ENCODE peak calls at places on chromosome 3, in nine cellular contexts. N, F, U, P, V, K, Y, E and Z are unnamed samples.

GRCh38 chr3:78878011-78878410 is 889.8 kb downstream of the ROBO1 start:
- DNase-seq in N (no peak), Y (peak), E (no peak), K (no peak), P (peak), V (no peak), F (no peak), U (no peak), Z (no peak)

GRCh38 chr3:149343951-149344350 is 10.5 kb upstream of the TM4SF18 start:
- DNase-seq in K (peak), E (peak), U (peak), P (no peak), Y (no peak), F (no peak), N (no peak), V (no peak), Z (no peak)

GRCh38 chr3:43169987-43170386 is 64.1 kb upstream of the POMGNT2 start:
- DNase-seq in N (no peak), F (no peak), Y (no peak), K (no peak), V (no peak), P (no peak), U (no peak), E (no peak), Z (no peak)

GRCh38 chr3:132554437-132554836 is 42.6 kb upstream of the ACKR4 start:
- DNase-seq in U (no peak), F (no peak), N (peak), Y (peak), P (no peak), E (no peak), K (no peak), V (no peak), Z (no peak)

GRCh38 chr3:72489916-72490315 is 358.3 kb downstream of the SHQ1 start:
- DNase-seq in P (no peak), Y (no peak), N (no peak), K (no peak), E (no peak), U (no peak), F (no peak), V (no peak), Z (no peak)

GRCh38 chr3:158352551-158352950 is 218.4 kb upstream of the MLF1 start:
- DNase-seq in V (peak), K (no peak), F (no peak), Y (peak), U (no peak), E (no peak), N (peak), P (no peak), Z (no peak)

GRCh38 chr3:148158210-148158609 is 539.5 kb upstream of the AGTR1 start:
- DNase-seq in F (peak), K (no peak), E (no peak), N (peak), V (peak), P (peak), Y (peak), U (no peak), Z (no peak)

GRCh38 chr3:162170581-162170980 is 674.0 kb downstream of the OTOL1 start:
- DNase-seq in Y (no peak), N (no peak), V (no peak), U (no peak), E (no peak), F (no peak), P (no peak), K (no peak), Z (no peak)

GRCh38 chr3:30738605-30739004 is 132.2 kb downstream of the TGFBR2 start:
- DNase-seq in K (no peak), N (no peak), V (no peak), E (no peak), P (no peak), Y (no peak), F (no peak), U (no peak), Z (no peak)

GRCh38 chr3:10693457-10693856 is 122.6 kb upstream of the SLC6A11 start:
- DNase-seq in K (no peak), N (peak), E (peak), F (no peak), P (no peak), Y (peak), V (no peak), U (no peak), Z (no peak)

GRCh38 chr3:10697918-10698317 is 118.1 kb upstream of the SLC6A11 start:
- DNase-seq in F (no peak), Y (peak), E (peak), P (no peak), U (peak), N (peak), V (no peak), K (no peak), Z (no peak)

GRCh38 chr3:10692039-10692438 is 124.0 kb upstream of the SLC6A11 start:
- DNase-seq in E (no peak), K (no peak), Y (no peak), P (no peak), F (no peak), N (no peak), U (no peak), V (no peak), Z (no peak)

GRCh38 chr3:10694194-10694593 is 121.8 kb upstream of the SLC6A11 start:
- DNase-seq in U (no peak), F (no peak), K (no peak), Y (no peak), V (no peak), N (no peak), P (no peak), E (no peak), Z (no peak)

GRCh38 chr3:10695595-10696285 is 120.3 kb upstream of the SLC6A11 start:
- DNase-seq in E (no peak), Y (no peak), F (no peak), P (no peak), U (no peak), V (no peak), N (no peak), K (no peak), Z (no peak)
- H3K4me3 ChIP-seq in E (no peak), Y (no peak), F (no peak), P (no peak), U (no peak), V (no peak), N (no peak), K (no peak), Z (no peak)

GRCh38 chr3:125186800-125187598 is 25.5 kb downstream of the SLC12A8 start:
- DNase-seq in N (no peak), V (no peak), F (no peak), Y (no peak), K (peak), P (no peak), E (no peak), U (peak), Z (peak)
- H3K4me3 ChIP-seq in N (no peak), V (no peak), F (no peak), Y (no peak), K (no peak), P (no peak), E (no peak), U (no peak), Z (no peak)

DNA sequence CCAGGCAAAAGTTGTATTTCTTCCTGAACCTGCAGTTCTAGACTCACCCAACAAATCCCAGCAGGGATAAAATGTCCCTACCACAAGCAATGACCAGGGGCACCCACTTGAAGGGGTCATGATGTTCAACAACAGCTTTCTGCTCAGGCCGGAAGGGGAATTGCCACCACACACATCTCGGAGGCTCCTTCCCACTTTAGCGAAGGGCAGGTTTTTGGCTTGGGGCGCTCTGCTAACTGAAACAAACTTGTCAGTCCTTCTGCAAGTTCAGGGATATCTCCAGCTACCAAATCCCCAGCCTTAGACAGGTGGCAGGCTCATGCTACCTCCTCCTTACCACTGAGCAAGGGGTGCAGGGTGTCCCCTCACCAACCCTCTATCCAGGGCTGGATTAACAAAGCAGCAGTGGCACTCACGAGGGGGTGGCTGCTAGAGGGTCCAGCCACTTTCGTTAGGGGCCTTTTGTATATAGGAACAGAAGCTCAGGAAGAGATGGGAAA is 2.2 kb downstream of the ADCY5 start:
- DNase-seq in U (no peak), Y (no peak), F (no peak), E (no peak), P (no peak), N (no peak), V (no peak), K (no peak), Z (no peak)
- H3K4me3 ChIP-seq in U (no peak), Y (no peak), F (no peak), E (no peak), P (no peak), N (peak), V (no peak), K (no peak), Z (no peak)

DNA sequence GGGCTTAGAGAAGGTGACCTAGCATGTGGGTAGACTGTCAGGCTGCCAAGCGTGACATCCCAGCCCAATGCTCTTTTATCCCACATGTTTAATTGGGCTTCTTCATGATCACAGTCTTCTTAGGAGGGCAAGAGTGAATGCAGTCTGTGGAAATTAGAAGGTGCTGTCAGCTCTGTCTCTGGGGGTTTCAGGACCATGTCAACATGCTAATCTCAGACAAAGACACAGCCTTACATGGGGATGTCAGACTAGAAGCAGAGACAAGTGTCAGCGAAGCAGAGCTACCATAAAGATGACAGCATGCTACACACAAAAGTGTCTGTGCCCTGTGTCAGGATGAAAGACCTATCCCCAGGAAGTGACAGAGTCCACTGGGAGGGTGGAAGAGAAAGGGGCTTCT is 120.1 kb upstream of the SLC25A36 start:
- DNase-seq in E (no peak), V (no peak), Y (no peak), P (no peak), N (no peak), F (no peak), K (no peak), U (no peak), Z (no peak)
- H3K4me3 ChIP-seq in E (no peak), V (no peak), Y (no peak), P (no peak), N (no peak), F (no peak), K (no peak), U (no peak), Z (no peak)

DNA sequence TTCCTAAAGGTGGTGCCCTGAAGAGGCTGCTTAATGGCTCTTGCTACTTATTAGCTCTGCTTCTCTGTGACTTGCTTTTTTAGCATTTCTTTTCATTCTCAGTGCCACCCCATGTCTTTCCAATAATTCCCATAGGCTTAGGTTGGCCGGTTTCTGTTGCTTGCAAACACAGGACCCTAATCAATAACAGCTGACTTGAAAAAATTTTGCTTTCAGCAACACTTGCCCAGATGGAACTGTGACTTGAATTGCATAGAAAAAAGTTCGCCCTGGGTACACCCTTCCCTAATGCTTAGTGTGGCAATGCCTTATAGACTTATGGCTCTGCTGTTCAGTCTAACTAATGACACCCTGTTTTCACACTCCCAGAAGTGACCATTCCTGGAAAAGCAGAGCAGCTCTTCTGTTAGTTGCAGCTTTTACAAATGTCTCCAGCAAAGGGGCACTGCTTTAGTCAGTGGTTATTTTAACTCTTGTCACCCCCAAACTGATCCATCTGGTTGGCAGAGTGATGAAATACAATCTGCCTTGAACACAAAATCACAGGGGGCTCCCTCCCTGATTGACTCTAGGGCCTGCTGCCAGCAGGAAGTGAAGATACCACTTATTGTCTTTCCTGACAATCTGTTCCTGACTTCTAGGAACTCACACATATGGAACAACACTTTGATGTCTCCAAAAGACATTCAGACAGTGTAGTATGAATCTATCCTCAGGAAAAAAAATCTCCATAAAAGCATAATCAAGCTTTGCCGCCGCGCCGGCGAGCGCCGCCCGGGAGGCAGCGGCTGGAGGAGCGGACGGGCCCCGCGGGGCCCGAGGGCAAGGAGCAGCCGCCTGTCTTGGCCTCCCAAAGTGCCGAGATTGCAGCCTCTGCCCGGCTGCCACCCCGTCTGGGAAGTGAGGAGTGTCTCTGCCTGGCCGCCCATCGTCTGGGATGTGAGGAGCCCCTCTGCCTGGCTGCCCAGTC is 9.7 kb upstream of the SLMAP start:
- DNase-seq in F (no peak), N (no peak), U (no peak), P (no peak), V (no peak), E (no peak), Y (no peak), K (no peak), Z (no peak)
- H3K4me3 ChIP-seq in F (no peak), N (no peak), U (no peak), P (no peak), V (no peak), E (no peak), Y (no peak), K (no peak), Z (no peak)

GRCh38 chr3:13408890-13409289 is 11.2 kb downstream of the NUP210 start:
- DNase-seq in E (no peak), P (no peak), V (no peak), Y (no peak), N (no peak), U (no peak), K (no peak), F (no peak), Z (peak)

GRCh38 chr3:13416002-13416793 is 3.9 kb downstream of the NUP210 start:
- DNase-seq in N (no peak), E (peak), F (no peak), K (no peak), Y (no peak), V (no peak), U (peak), P (no peak), Z (peak)

GRCh38 chr3:13415236-13416001 is 4.7 kb downstream of the NUP210 start:
- DNase-seq in V (no peak), P (no peak), E (no peak), Y (no peak), U (no peak), K (no peak), N (no peak), F (no peak), Z (peak)

GRCh38 chr3:13411186-13411860 is 8.8 kb downstream of the NUP210 start:
- DNase-seq in K (no peak), E (no peak), P (no peak), F (no peak), U (no peak), Y (no peak), N (no peak), V (no peak), Z (no peak)

DNA sequence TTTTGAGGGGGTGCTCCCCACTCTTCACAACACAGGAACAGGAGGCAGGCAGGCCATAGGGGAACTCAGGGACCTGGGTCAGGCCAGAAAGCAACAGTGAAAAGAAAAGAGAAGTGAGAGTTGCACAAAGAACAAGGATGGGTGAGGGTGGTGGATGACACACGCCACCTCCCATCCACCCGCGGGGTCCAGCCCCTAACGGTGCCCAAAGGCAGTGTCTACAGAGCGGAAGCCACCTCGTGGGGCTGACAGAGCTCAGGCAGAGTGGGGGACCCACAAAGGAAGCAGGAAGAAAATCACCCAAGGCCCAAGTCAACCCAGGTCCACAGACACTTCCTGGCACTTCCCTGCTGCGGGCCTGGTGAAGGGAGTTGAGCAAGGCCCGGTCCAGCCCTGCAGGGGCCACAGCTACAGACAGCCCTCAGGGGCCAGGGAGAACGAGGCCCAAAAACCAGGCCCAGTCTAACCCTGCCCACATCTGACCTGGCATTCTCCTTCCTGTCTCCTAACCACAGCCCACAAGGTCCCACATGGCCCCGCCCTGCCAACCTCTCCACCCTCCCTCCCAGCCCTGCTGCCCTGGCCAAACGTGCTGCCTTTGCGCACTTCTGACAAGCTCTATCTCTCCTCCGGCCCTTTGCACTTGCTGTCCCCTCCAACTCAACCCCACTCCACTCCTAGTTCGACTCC is 5.9 kb downstream of the NUP210 start:
- DNase-seq in P (no peak), K (no peak), V (peak), N (no peak), F (no peak), U (no peak), Y (no peak), E (no peak), Z (peak)
- H3K4me3 ChIP-seq in P (no peak), K (no peak), V (no peak), N (no peak), F (no peak), U (no peak), Y (no peak), E (no peak), Z (no peak)

DNA sequence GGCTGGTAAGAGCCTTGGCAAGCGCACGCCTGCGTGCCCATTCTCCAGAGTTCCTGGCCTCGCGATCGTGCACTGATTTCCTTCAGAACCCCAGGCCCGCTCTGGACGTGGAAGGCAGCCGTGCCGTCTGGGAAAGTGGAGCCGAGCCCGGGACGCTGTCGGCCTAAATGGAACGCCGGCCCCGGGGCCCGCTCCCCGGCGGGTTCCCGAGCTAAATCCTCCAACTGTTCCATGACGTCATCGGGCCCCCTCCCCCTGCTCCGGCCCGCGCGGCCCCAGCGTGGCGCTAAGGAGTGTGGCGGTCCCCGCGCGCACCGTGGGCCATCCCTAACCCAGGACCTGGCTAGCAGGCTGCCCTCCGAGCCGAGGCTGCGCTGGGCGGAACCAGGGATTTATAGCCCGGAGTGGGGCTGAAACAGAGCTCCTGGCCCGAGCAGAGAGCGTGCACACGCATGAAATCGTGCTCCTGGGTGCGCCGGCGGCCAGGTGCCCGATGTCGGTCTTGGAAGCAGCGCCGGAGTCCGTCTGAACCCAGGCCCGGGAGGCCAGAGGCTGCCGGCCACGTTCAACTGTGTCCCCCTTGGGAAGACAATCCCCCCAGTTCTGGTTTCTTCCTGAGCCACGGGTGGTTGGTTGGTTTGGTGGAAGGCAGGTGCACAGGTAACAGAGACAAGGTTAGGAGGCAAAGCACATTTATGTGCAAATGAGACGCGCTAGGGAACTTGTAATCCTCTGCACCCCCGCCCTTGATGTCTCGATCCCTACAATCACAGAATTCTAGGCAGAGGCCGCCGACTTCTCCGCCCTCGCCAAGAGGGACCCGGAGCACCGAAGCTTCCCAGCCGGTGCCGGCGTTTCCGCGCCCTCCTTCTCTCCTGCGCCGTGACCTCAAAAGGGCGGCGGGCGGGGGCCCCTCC is 84.9 kb upstream of the ETV5 start:
- DNase-seq in Y (no peak), N (peak), P (no peak), F (no peak), U (peak), V (peak), E (peak), K (peak), Z (peak)
- H3K4me3 ChIP-seq in Y (peak), N (peak), P (peak), F (no peak), U (peak), V (peak), E (peak), K (no peak), Z (peak)

GRCh38 chr3:134336587-134336986 is 37.7 kb downstream of the AMOTL2 start:
- DNase-seq in N (peak), K (no peak), U (peak), V (no peak), E (no peak), P (no peak), Y (peak), F (peak), Z (peak)
- H3K4me3 ChIP-seq in N (no peak), K (no peak), U (no peak), V (no peak), E (no peak), P (no peak), Y (no peak), F (no peak), Z (no peak)